ENCODE peak calls at places on chromosomes 3 and 15, in four cellular contexts. One of them, this sample, is unnamed.

GRCh38 chr3:71809321-71809720 is 24.4 kb upstream of the PROK2 start:
- DNase-seq in K562: no peak
- DNase-seq in GM12878: no peak
- DNase-seq in HepG2: no peak
- DNase-seq in this sample: no peak

GRCh38 chr15:68815598-68815997 is 5.1 kb downstream of the ANP32A start:
- DNase-seq in K562: no peak
- DNase-seq in GM12878: no peak
- DNase-seq in HepG2: no peak
- DNase-seq in this sample: no peak

GRCh38 chr15:68479406-68479805 is 47.4 kb upstream of the ITGA11 start:
- DNase-seq in K562: no peak
- DNase-seq in GM12878: no peak
- DNase-seq in HepG2: no peak
- DNase-seq in this sample: no peak

GRCh38 chr3:123818324-123818920 is 65.7 kb downstream of the MYLK start:
- DNase-seq in K562: no peak
- DNase-seq in GM12878: no peak
- DNase-seq in HepG2: no peak
- DNase-seq in this sample: no peak

GRCh38 chr3:143367171-143367570 is 247.6 kb downstream of the CHST2 start:
- DNase-seq in K562: no peak
- DNase-seq in GM12878: no peak
- DNase-seq in HepG2: no peak
- DNase-seq in this sample: no peak

GRCh38 chr15:39599871-39600270 is 19.0 kb downstream of the THBS1 start:
- DNase-seq in K562: no peak
- DNase-seq in GM12878: no peak
- DNase-seq in HepG2: no peak
- DNase-seq in this sample: no peak

GRCh38 chr3:189745622-189746021 is 114.4 kb downstream of the TP63 start:
- DNase-seq in K562: no peak
- DNase-seq in GM12878: no peak
- DNase-seq in HepG2: no peak
- DNase-seq in this sample: no peak

GRCh38 chr3:136277115-136277514 is 27.0 kb downstream of the PCCB start:
- DNase-seq in K562: no peak
- DNase-seq in GM12878: no peak
- DNase-seq in HepG2: no peak
- DNase-seq in this sample: no peak

GRCh38 chr15:71259866-71260265 is 144.6 kb downstream of the THSD4 start:
- DNase-seq in K562: no peak
- DNase-seq in GM12878: no peak
- DNase-seq in HepG2: no peak
- DNase-seq in this sample: no peak

GRCh38 chr3:159872374-159873109 is 116.1 kb upstream of the IL12A start:
- DNase-seq in K562: no peak
- DNase-seq in GM12878: no peak
- DNase-seq in HepG2: no peak
- DNase-seq in this sample: peak; percentile 28

GRCh38 chr15:93024716-93025624 is 64.0 kb downstream of the RGMA start:
- DNase-seq in K562: no peak
- DNase-seq in GM12878: no peak
- DNase-seq in HepG2: no peak
- DNase-seq in this sample: no peak

GRCh38 chr15:23857028-23857641 is 170.0 kb upstream of the NDN start:
- DNase-seq in K562: peak; percentile 11
- DNase-seq in GM12878: no peak
- DNase-seq in HepG2: peak; percentile 53
- DNase-seq in this sample: peak; percentile 91

GRCh38 chr3:11091791-11092190 is 62.5 kb upstream of the HRH1 start:
- DNase-seq in K562: no peak
- DNase-seq in GM12878: no peak
- DNase-seq in HepG2: no peak
- DNase-seq in this sample: no peak

GRCh38 chr3:37862712-37863551 is 1.3 kb downstream of the CTDSPL start:
- DNase-seq in K562: no peak
- DNase-seq in GM12878: no peak
- DNase-seq in HepG2: peak; percentile 66
- DNase-seq in this sample: peak; percentile 49

GRCh38 chr15:65954289-65954741 is 85.0 kb downstream of the RAB11A start:
- DNase-seq in K562: no peak
- DNase-seq in GM12878: no peak
- DNase-seq in HepG2: no peak
- DNase-seq in this sample: peak; percentile 79

GRCh38 chr15:36808401-36809160 is 229.2 kb downstream of the CDIN1 start:
- DNase-seq in K562: no peak
- DNase-seq in GM12878: no peak
- DNase-seq in HepG2: peak; percentile 3
- DNase-seq in this sample: no peak

GRCh38 chr15:29942548-29942947 is 120.3 kb upstream of the TJP1 start:
- DNase-seq in K562: no peak
- DNase-seq in GM12878: no peak
- DNase-seq in HepG2: no peak
- DNase-seq in this sample: no peak

GRCh38 chr15:64461577-64462162 is 1.3 kb downstream of the ZNF609 start:
- DNase-seq in K562: peak; percentile 49
- DNase-seq in GM12878: no peak
- DNase-seq in HepG2: peak; percentile 6
- DNase-seq in this sample: peak; percentile 56

GRCh38 chr3:38640661-38641441 is 8.6 kb downstream of the SCN5A start:
- DNase-seq in K562: no peak
- DNase-seq in GM12878: no peak
- DNase-seq in HepG2: no peak
- DNase-seq in this sample: peak; percentile 90

GRCh38 chr15:85689729-85690128 is 105.0 kb downstream of the KLHL25 start:
- DNase-seq in K562: no peak
- DNase-seq in GM12878: peak; percentile 84
- DNase-seq in HepG2: no peak
- DNase-seq in this sample: peak; percentile 81
- TF ChIP-seq EZH2 in K562: no peak
- TF ChIP-seq EZH2 in GM12878: no peak
- TF ChIP-seq EZH2 in HepG2: no peak
- TF ChIP-seq EZH2 in this sample: no peak

GRCh38 chr3:141469712-141470111 is 17.1 kb upstream of the RASA2 start:
- DNase-seq in K562: no peak
- DNase-seq in GM12878: no peak
- DNase-seq in HepG2: no peak
- DNase-seq in this sample: no peak

GRCh38 chr3:141465221-141465620 is 21.6 kb upstream of the RASA2 start:
- DNase-seq in K562: no peak
- DNase-seq in GM12878: no peak
- DNase-seq in HepG2: no peak
- DNase-seq in this sample: no peak

GRCh38 chr3:141476033-141476432 is 10.8 kb upstream of the RASA2 start:
- DNase-seq in K562: no peak
- DNase-seq in GM12878: no peak
- DNase-seq in HepG2: no peak
- DNase-seq in this sample: no peak

GRCh38 chr3:141466633-141467169 is 20.1 kb upstream of the RASA2 start:
- DNase-seq in K562: no peak
- DNase-seq in GM12878: no peak
- DNase-seq in HepG2: no peak
- DNase-seq in this sample: no peak

DNA sequence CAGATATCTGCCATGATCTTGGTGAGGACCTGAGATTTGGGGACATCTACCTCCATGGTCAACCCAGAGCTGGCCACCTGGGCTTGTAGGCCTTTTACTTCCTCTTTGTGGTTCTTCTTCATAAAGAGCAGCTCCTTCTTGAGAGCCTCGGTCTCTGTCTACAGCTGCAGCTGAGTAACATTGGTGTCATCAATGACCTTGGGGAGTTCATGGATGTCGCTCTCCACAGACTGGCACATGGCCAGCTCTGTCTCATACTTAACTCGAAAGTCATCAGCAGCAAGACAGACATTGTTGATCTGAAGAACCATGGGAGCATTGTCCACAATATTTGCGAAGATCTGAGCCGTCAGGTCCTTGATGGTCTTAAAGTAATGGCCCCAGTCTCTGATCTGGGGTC is 15.7 kb upstream of the RASA2 start:
- DNase-seq in K562: no peak
- DNase-seq in GM12878: no peak
- DNase-seq in HepG2: peak; percentile 36
- DNase-seq in this sample: no peak
- TF ChIP-seq JUNB in K562: no peak
- TF ChIP-seq JUNB in GM12878: no peak
- TF ChIP-seq JUNB in HepG2: no peak
- TF ChIP-seq JUNB in this sample: no peak

GRCh38 chr3:52204337-52205073 is 6.5 kb downstream of the ALAS1 start:
- DNase-seq in K562: no peak
- DNase-seq in GM12878: no peak
- DNase-seq in HepG2: peak; percentile 47
- DNase-seq in this sample: no peak
- TF ChIP-seq CREB1 in K562: no peak
- TF ChIP-seq CREB1 in GM12878: no peak
- TF ChIP-seq CREB1 in HepG2: no peak
- TF ChIP-seq CREB1 in this sample: no peak

GRCh38 chr3:87332789-87333188 is 56.4 kb upstream of the POU1F1 start:
- DNase-seq in K562: no peak
- DNase-seq in GM12878: no peak
- DNase-seq in HepG2: no peak
- DNase-seq in this sample: no peak
- TF ChIP-seq EZH2 in K562: no peak
- TF ChIP-seq EZH2 in GM12878: no peak
- TF ChIP-seq EZH2 in HepG2: no peak
- TF ChIP-seq EZH2 in this sample: no peak

DNA sequence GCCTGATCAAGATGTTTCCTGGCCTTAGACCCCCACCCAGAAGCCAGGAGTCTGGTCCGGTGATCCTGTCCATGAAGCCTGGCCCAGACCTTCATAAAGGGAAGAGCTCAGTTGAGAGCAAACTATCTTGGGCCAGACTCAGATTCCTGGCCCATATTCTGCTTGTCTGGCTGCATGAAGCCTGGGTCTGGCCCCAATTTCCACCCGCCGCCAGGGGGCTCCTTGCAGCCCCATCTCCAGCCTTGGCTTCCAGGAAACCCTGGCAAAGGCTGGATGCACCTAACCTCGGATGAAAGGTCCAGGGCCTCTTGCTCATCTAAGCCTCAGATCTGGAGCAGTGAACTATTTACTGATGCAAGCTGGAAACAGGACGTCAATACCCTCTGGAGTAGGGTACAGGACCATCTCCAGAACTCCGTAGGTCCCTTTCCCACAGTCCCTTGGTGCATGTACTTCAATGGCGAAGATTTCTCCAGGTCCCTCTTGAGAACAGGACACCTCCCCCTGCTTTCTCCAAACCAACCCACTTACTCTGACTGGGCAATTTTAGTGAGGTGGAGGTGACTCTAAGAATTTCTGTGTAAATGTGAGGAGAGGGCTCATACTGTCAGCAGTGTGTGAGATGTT is 5.6 kb downstream of the FOXL2 start:
- DNase-seq in K562: peak; percentile 60
- DNase-seq in GM12878: no peak
- DNase-seq in HepG2: peak; percentile 44
- DNase-seq in this sample: peak; percentile 86
- TF ChIP-seq JUNB in K562: no peak
- TF ChIP-seq JUNB in GM12878: no peak
- TF ChIP-seq JUNB in HepG2: no peak
- TF ChIP-seq JUNB in this sample: no peak

GRCh38 chr3:184549793-184550585 is 11.6 kb upstream of the EPHB3 start:
- DNase-seq in K562: no peak
- DNase-seq in GM12878: no peak
- DNase-seq in HepG2: no peak
- DNase-seq in this sample: no peak
- TF ChIP-seq CREB1 in K562: no peak
- TF ChIP-seq CREB1 in GM12878: no peak
- TF ChIP-seq CREB1 in HepG2: no peak
- TF ChIP-seq CREB1 in this sample: no peak

GRCh38 chr3:146865175-146865755 is 260.1 kb upstream of the PLSCR5 start:
- DNase-seq in K562: no peak
- DNase-seq in GM12878: no peak
- DNase-seq in HepG2: no peak
- DNase-seq in this sample: peak; percentile 4

DNA sequence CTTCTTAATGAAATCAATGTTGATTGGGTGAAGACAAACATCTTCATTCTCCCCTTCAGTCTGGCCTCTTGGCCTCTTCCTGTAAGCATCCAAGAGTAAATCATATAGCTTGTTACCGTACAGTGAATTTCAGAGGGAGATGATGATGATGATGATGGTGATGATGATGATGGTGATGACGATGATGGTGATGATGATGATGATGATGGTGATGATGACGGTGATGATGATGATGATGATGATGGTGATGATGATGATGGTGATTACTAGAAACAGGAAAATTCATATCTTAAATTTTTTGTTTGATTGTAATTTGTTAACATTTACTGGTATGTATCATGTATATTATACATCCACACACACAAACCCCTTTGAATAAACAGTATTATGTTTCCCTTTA is 256.1 kb upstream of the PLSCR5 start:
- DNase-seq in K562: no peak
- DNase-seq in GM12878: no peak
- DNase-seq in HepG2: no peak
- DNase-seq in this sample: no peak
- TF ChIP-seq EZH2 in K562: no peak
- TF ChIP-seq EZH2 in GM12878: no peak
- TF ChIP-seq EZH2 in HepG2: no peak
- TF ChIP-seq EZH2 in this sample: no peak

This sample was measured in GM23338.